ENCODE peak calls at places on chromosomes 1 and 21, in nine cellular contexts. One of them, this sample, is unnamed.
A peak's percentile ranks its signal among the peaks of the same experiment; 100 is the strongest.

GRCh38 chr1:231272880-231273279 is 31.9 kb downstream of the GNPAT start:
- DNase-seq in BJ: no peak
- DNase-seq in HepG2: no peak
- DNase-seq in PC-3: no peak
- DNase-seq in psoas muscle: no peak
- DNase-seq in mammary epithelial cell: no peak
- DNase-seq in GM06990: no peak
- DNase-seq in CD8-positive, alpha-beta T cell: no peak
- DNase-seq in IMR-90: peak; percentile 53
- DNase-seq in this sample: peak; percentile 42

GRCh38 chr1:234840843-234841242 is 230.9 kb upstream of the IRF2BP2 start:
- DNase-seq in BJ: no peak
- DNase-seq in HepG2: no peak
- DNase-seq in PC-3: no peak
- DNase-seq in psoas muscle: no peak
- DNase-seq in mammary epithelial cell: no peak
- DNase-seq in GM06990: no peak
- DNase-seq in CD8-positive, alpha-beta T cell: no peak
- DNase-seq in IMR-90: no peak
- DNase-seq in this sample: no peak

GRCh38 chr1:41851589-41851988 is 67.1 kb downstream of the HIVEP3 start:
- DNase-seq in BJ: no peak
- DNase-seq in HepG2: no peak
- DNase-seq in PC-3: peak; percentile 96
- DNase-seq in psoas muscle: no peak
- DNase-seq in mammary epithelial cell: peak; percentile 80
- DNase-seq in GM06990: no peak
- DNase-seq in CD8-positive, alpha-beta T cell: no peak
- DNase-seq in IMR-90: peak; percentile 86
- DNase-seq in this sample: peak; percentile 72

GRCh38 chr21:34974162-34974981 is 74.7 kb downstream of the RUNX1 start:
- DNase-seq in BJ: no peak
- DNase-seq in HepG2: peak; percentile 46
- DNase-seq in PC-3: no peak
- DNase-seq in psoas muscle: no peak
- DNase-seq in mammary epithelial cell: no peak
- DNase-seq in GM06990: peak; percentile 68
- DNase-seq in CD8-positive, alpha-beta T cell: peak; percentile 60
- DNase-seq in IMR-90: peak; percentile 71
- DNase-seq in this sample: no peak

GRCh38 chr21:45070970-45071369 is 3.4 kb upstream of the ADARB1 start:
- DNase-seq in BJ: no peak
- DNase-seq in HepG2: no peak
- DNase-seq in PC-3: no peak
- DNase-seq in psoas muscle: peak; percentile 69
- DNase-seq in mammary epithelial cell: no peak
- DNase-seq in GM06990: no peak
- DNase-seq in CD8-positive, alpha-beta T cell: no peak
- DNase-seq in IMR-90: no peak
- DNase-seq in this sample: no peak

GRCh38 chr1:35768350-35769187 is 1.2 kb downstream of the CLSPN start:
- DNase-seq in BJ: no peak
- DNase-seq in HepG2: no peak
- DNase-seq in PC-3: no peak
- DNase-seq in psoas muscle: no peak
- DNase-seq in mammary epithelial cell: no peak
- DNase-seq in GM06990: no peak
- DNase-seq in CD8-positive, alpha-beta T cell: no peak
- DNase-seq in IMR-90: no peak
- DNase-seq in this sample: peak; percentile 4

GRCh38 chr21:35095859-35096291 is 46.8 kb upstream of the RUNX1 start:
- DNase-seq in BJ: peak; percentile 49
- DNase-seq in HepG2: no peak
- DNase-seq in PC-3: no peak
- DNase-seq in psoas muscle: no peak
- DNase-seq in mammary epithelial cell: no peak
- DNase-seq in GM06990: no peak
- DNase-seq in CD8-positive, alpha-beta T cell: no peak
- DNase-seq in IMR-90: peak; percentile 47
- DNase-seq in this sample: peak; percentile 84

GRCh38 chr1:156502749-156503671 is 2.4 kb upstream of the MEF2D start:
- DNase-seq in BJ: peak; percentile 75
- DNase-seq in HepG2: no peak
- DNase-seq in PC-3: peak; percentile 98
- DNase-seq in psoas muscle: peak; percentile 91
- DNase-seq in mammary epithelial cell: peak; percentile 87
- DNase-seq in GM06990: no peak
- DNase-seq in CD8-positive, alpha-beta T cell: no peak
- DNase-seq in IMR-90: peak; percentile 98
- DNase-seq in this sample: peak; percentile 96

GRCh38 chr1:240074422-240074821 is 17.3 kb upstream of the FMN2 start:
- DNase-seq in BJ: no peak
- DNase-seq in HepG2: no peak
- DNase-seq in PC-3: no peak
- DNase-seq in psoas muscle: no peak
- DNase-seq in mammary epithelial cell: no peak
- DNase-seq in GM06990: no peak
- DNase-seq in CD8-positive, alpha-beta T cell: no peak
- DNase-seq in IMR-90: no peak
- DNase-seq in this sample: no peak

GRCh38 chr1:197268012-197268411 is at the start of gene CRB1:
- DNase-seq in BJ: no peak
- DNase-seq in HepG2: no peak
- DNase-seq in PC-3: no peak
- DNase-seq in psoas muscle: no peak
- DNase-seq in mammary epithelial cell: no peak
- DNase-seq in GM06990: no peak
- DNase-seq in CD8-positive, alpha-beta T cell: no peak
- DNase-seq in IMR-90: no peak
- DNase-seq in this sample: no peak

GRCh38 chr1:227945891-227946623 is 1.7 kb downstream of the WNT9A start:
- DNase-seq in BJ: no peak
- DNase-seq in HepG2: peak; percentile 34
- DNase-seq in PC-3: peak; percentile 98
- DNase-seq in psoas muscle: peak; percentile 94
- DNase-seq in mammary epithelial cell: peak; percentile 90
- DNase-seq in GM06990: no peak
- DNase-seq in CD8-positive, alpha-beta T cell: no peak
- DNase-seq in IMR-90: peak; percentile 51
- DNase-seq in this sample: peak; percentile 41

GRCh38 chr1:12745126-12745991 is 641 bp upstream of the CFAP107 start:
- DNase-seq in BJ: peak; percentile 31
- DNase-seq in HepG2: no peak
- DNase-seq in PC-3: no peak
- DNase-seq in psoas muscle: no peak
- DNase-seq in mammary epithelial cell: no peak
- DNase-seq in GM06990: no peak
- DNase-seq in CD8-positive, alpha-beta T cell: no peak
- DNase-seq in IMR-90: no peak
- DNase-seq in this sample: no peak

DNA sequence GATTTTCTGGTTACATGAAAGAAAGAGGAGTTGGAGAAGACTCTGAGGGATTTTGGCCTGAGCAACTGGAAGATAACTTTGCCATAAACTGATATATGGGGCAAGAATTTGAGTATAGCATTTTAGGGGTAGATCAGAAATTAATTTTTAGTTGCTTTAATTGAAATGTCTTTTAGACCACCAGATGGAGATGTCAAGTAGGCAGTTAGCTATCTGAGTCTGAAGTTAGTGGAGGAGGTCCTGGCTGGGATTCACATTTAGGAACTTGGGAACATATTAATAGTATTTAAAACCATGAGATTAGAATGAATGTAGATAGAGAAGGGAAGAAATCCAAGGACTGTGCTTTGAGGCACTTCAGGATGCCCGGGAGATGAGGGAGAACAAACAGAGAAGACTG is 32.6 kb downstream of the SLC44A3 start:
- DNase-seq in BJ: no peak
- DNase-seq in HepG2: no peak
- DNase-seq in PC-3: no peak
- DNase-seq in psoas muscle: no peak
- DNase-seq in mammary epithelial cell: no peak
- DNase-seq in GM06990: no peak
- DNase-seq in CD8-positive, alpha-beta T cell: no peak
- DNase-seq in IMR-90: peak; percentile 27
- DNase-seq in this sample: peak; percentile 36
- TF ChIP-seq CTCF in BJ: peak; percentile 6
- TF ChIP-seq CTCF in HepG2: no peak
- TF ChIP-seq CTCF in PC-3: peak; percentile 52
- TF ChIP-seq CTCF in psoas muscle: no peak
- TF ChIP-seq CTCF in mammary epithelial cell: no peak
- TF ChIP-seq CTCF in GM06990: no peak
- TF ChIP-seq CTCF in CD8-positive, alpha-beta T cell: no peak
- TF ChIP-seq CTCF in IMR-90: peak; percentile 15
- TF ChIP-seq CTCF in this sample: peak; percentile 11

GRCh38 chr1:150973258-150973825 is 1.3 kb downstream of the CERS2 start:
- DNase-seq in BJ: no peak
- DNase-seq in HepG2: no peak
- DNase-seq in PC-3: no peak
- DNase-seq in psoas muscle: no peak
- DNase-seq in mammary epithelial cell: no peak
- DNase-seq in GM06990: no peak
- DNase-seq in CD8-positive, alpha-beta T cell: no peak
- DNase-seq in IMR-90: no peak
- DNase-seq in this sample: no peak

GRCh38 chr1:150968491-150968890 is 6.1 kb downstream of the CERS2 start:
- DNase-seq in BJ: no peak
- DNase-seq in HepG2: no peak
- DNase-seq in PC-3: no peak
- DNase-seq in psoas muscle: no peak
- DNase-seq in mammary epithelial cell: no peak
- DNase-seq in GM06990: no peak
- DNase-seq in CD8-positive, alpha-beta T cell: no peak
- DNase-seq in IMR-90: no peak
- DNase-seq in this sample: no peak

GRCh38 chr1:150972417-150972940 is 2.2 kb downstream of the CERS2 start:
- DNase-seq in BJ: no peak
- DNase-seq in HepG2: no peak
- DNase-seq in PC-3: no peak
- DNase-seq in psoas muscle: no peak
- DNase-seq in mammary epithelial cell: no peak
- DNase-seq in GM06990: no peak
- DNase-seq in CD8-positive, alpha-beta T cell: no peak
- DNase-seq in IMR-90: no peak
- DNase-seq in this sample: no peak

GRCh38 chr1:150971583-150972416 is 2.8 kb downstream of the CERS2 start:
- DNase-seq in BJ: no peak
- DNase-seq in HepG2: peak; percentile 87
- DNase-seq in PC-3: no peak
- DNase-seq in psoas muscle: no peak
- DNase-seq in mammary epithelial cell: no peak
- DNase-seq in GM06990: no peak
- DNase-seq in CD8-positive, alpha-beta T cell: no peak
- DNase-seq in IMR-90: no peak
- DNase-seq in this sample: no peak

GRCh38 chr1:150970818-150971582 is 3.6 kb downstream of the CERS2 start:
- DNase-seq in BJ: no peak
- DNase-seq in HepG2: peak; percentile 97
- DNase-seq in PC-3: no peak
- DNase-seq in psoas muscle: peak; percentile 92
- DNase-seq in mammary epithelial cell: no peak
- DNase-seq in GM06990: no peak
- DNase-seq in CD8-positive, alpha-beta T cell: no peak
- DNase-seq in IMR-90: peak; percentile 62
- DNase-seq in this sample: peak; percentile 70
- H3K4me3 ChIP-seq in BJ: no peak overlapping the region
- H3K4me3 ChIP-seq in HepG2: peak overlapping the region; percentile 42
- H3K4me3 ChIP-seq in PC-3: no peak overlapping the region
- H3K4me3 ChIP-seq in psoas muscle: peak overlapping the region; percentile 86
- H3K4me3 ChIP-seq in mammary epithelial cell: no peak overlapping the region
- H3K4me3 ChIP-seq in GM06990: no peak overlapping the region
- H3K4me3 ChIP-seq in CD8-positive, alpha-beta T cell: no peak overlapping the region
- H3K4me3 ChIP-seq in IMR-90: no peak overlapping the region
- H3K4me3 ChIP-seq in this sample: peak overlapping the region; percentile 83

GRCh38 chr1:15272009-15272781 is 25.2 kb downstream of the FHAD1 start:
- DNase-seq in BJ: no peak
- DNase-seq in HepG2: peak; percentile 82
- DNase-seq in PC-3: peak; percentile 92
- DNase-seq in psoas muscle: no peak
- DNase-seq in mammary epithelial cell: peak; percentile 70
- DNase-seq in GM06990: no peak
- DNase-seq in CD8-positive, alpha-beta T cell: no peak
- DNase-seq in IMR-90: peak; percentile 73
- DNase-seq in this sample: peak; percentile 81
- TF ChIP-seq CTCF in BJ: peak; percentile 81
- TF ChIP-seq CTCF in HepG2: peak; percentile 94
- TF ChIP-seq CTCF in PC-3: peak; percentile 81
- TF ChIP-seq CTCF in psoas muscle: peak; percentile 56
- TF ChIP-seq CTCF in mammary epithelial cell: peak; percentile 62
- TF ChIP-seq CTCF in GM06990: peak; percentile 69
- TF ChIP-seq CTCF in CD8-positive, alpha-beta T cell: peak; percentile 46
- TF ChIP-seq CTCF in IMR-90: peak; percentile 96
- TF ChIP-seq CTCF in this sample: peak; percentile 81

DNA sequence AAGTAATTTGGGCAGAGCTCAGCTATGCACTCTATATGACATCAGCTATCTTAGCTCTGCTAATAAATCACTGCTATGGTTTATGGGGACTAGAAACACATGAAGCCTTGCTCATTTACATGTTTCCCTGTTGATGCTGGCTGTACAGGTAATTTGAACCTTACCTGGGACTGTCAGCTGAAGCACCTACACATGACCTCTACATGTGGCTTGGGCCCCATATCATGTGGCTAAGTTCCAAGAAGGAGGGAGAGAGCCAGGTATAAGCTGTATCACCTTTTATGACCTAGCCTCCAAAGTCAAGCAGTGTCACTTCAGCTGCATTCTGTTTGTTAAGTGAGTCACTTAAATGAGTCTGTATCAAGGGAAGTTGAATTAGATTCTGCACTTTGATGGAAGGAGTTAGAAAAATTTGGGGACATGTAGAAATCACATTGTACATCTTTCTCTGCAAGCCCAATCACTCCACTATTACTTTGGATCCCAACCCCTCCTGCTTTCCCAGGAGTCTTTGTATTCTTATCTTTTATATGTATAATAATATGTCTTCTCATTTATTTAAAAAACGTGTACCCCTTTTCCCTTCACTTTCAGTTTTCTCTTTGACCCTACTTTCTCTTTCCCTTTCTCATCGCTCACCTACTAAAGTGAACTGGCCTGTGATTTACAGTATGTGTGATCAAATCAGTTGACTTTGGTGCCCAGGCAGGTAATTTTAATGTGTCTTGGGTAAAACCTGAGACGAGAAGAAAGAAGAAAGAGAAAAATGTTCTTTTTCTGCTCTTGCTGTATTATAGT is 53.4 kb upstream of the PRKACB start:
- DNase-seq in BJ: no peak
- DNase-seq in HepG2: no peak
- DNase-seq in PC-3: peak; percentile 78
- DNase-seq in psoas muscle: no peak
- DNase-seq in mammary epithelial cell: no peak
- DNase-seq in GM06990: no peak
- DNase-seq in CD8-positive, alpha-beta T cell: peak; percentile 18
- DNase-seq in IMR-90: no peak
- DNase-seq in this sample: no peak
- H3K4me3 ChIP-seq in BJ: no peak overlapping the region
- H3K4me3 ChIP-seq in HepG2: no peak overlapping the region
- H3K4me3 ChIP-seq in PC-3: peak overlapping the region; percentile 45
- H3K4me3 ChIP-seq in psoas muscle: no peak overlapping the region
- H3K4me3 ChIP-seq in mammary epithelial cell: no peak overlapping the region
- H3K4me3 ChIP-seq in GM06990: peak overlapping the region; percentile 11
- H3K4me3 ChIP-seq in CD8-positive, alpha-beta T cell: peak overlapping the region; percentile 25
- H3K4me3 ChIP-seq in IMR-90: no peak overlapping the region
- H3K4me3 ChIP-seq in this sample: no peak overlapping the region

GRCh38 chr1:53480678-53481077 is 21.5 kb downstream of the DMRTB1 start:
- DNase-seq in BJ: no peak
- DNase-seq in HepG2: no peak
- DNase-seq in PC-3: no peak
- DNase-seq in psoas muscle: no peak
- DNase-seq in mammary epithelial cell: no peak
- DNase-seq in GM06990: no peak
- DNase-seq in CD8-positive, alpha-beta T cell: no peak
- DNase-seq in IMR-90: no peak
- DNase-seq in this sample: no peak
- TF ChIP-seq CTCF in BJ: no peak
- TF ChIP-seq CTCF in HepG2: no peak
- TF ChIP-seq CTCF in PC-3: no peak
- TF ChIP-seq CTCF in psoas muscle: no peak
- TF ChIP-seq CTCF in mammary epithelial cell: no peak
- TF ChIP-seq CTCF in GM06990: peak; percentile 5
- TF ChIP-seq CTCF in CD8-positive, alpha-beta T cell: no peak
- TF ChIP-seq CTCF in IMR-90: no peak
- TF ChIP-seq CTCF in this sample: no peak

This sample was measured in fibroblast of pulmonary artery.